ENCODE peak calls at places on chromosomes 7 and 10, in eight cellular contexts. One of them, this sample, is unnamed. For H3K36me3, the result is how much of the 10 kb centered on the place peaks cover.

GRCh38 chr10:5623081-5623748 is 43.2 kb downstream of the ASB13 start:
- DNase-seq in IMR-90: peak
- DNase-seq in astrocyte: peak
- DNase-seq in heart right ventricle: peak
- DNase-seq in lung: peak
- DNase-seq in fibroblast of lung: peak
- DNase-seq in PC-3: peak
- DNase-seq in colonic mucosa: peak
- DNase-seq in this sample: peak

GRCh38 chr10:88616250-88616977 is 29.9 kb downstream of the LIPJ start:
- DNase-seq in IMR-90: no peak
- DNase-seq in astrocyte: no peak
- DNase-seq in heart right ventricle: peak
- DNase-seq in lung: no peak
- DNase-seq in fibroblast of lung: no peak
- DNase-seq in PC-3: no peak
- DNase-seq in colonic mucosa: no peak
- DNase-seq in this sample: no peak

GRCh38 chr7:27640914-27641570 is 21.6 kb downstream of the HIBADH start:
- DNase-seq in IMR-90: peak
- DNase-seq in astrocyte: peak
- DNase-seq in heart right ventricle: peak
- DNase-seq in lung: no peak
- DNase-seq in fibroblast of lung: peak
- DNase-seq in PC-3: peak
- DNase-seq in colonic mucosa: no peak
- DNase-seq in this sample: peak

GRCh38 chr7:40234046-40234445 is 99.2 kb downstream of the SUGCT start:
- DNase-seq in IMR-90: no peak
- DNase-seq in astrocyte: no peak
- DNase-seq in heart right ventricle: no peak
- DNase-seq in lung: no peak
- DNase-seq in fibroblast of lung: no peak
- DNase-seq in PC-3: no peak
- DNase-seq in colonic mucosa: peak
- DNase-seq in this sample: no peak

GRCh38 chr10:129814681-129815646 is 149.1 kb downstream of the EBF3 start:
- DNase-seq in IMR-90: no peak
- DNase-seq in astrocyte: no peak
- DNase-seq in heart right ventricle: no peak
- DNase-seq in lung: no peak
- DNase-seq in fibroblast of lung: no peak
- DNase-seq in PC-3: peak
- DNase-seq in colonic mucosa: no peak
- DNase-seq in this sample: no peak

GRCh38 chr7:14936530-14936929 is 34.0 kb upstream of the DGKB start:
- DNase-seq in IMR-90: peak
- DNase-seq in astrocyte: peak
- DNase-seq in heart right ventricle: peak
- DNase-seq in lung: no peak
- DNase-seq in fibroblast of lung: peak
- DNase-seq in PC-3: peak
- DNase-seq in colonic mucosa: peak
- DNase-seq in this sample: no peak

GRCh38 chr7:1858435-1859265 is 188.6 kb downstream of the ELFN1 start:
- DNase-seq in IMR-90: no peak
- DNase-seq in astrocyte: no peak
- DNase-seq in heart right ventricle: no peak
- DNase-seq in lung: no peak
- DNase-seq in fibroblast of lung: no peak
- DNase-seq in PC-3: no peak
- DNase-seq in colonic mucosa: no peak
- DNase-seq in this sample: no peak

GRCh38 chr7:5351508-5352265 is 68.9 kb downstream of the SLC29A4 start:
- DNase-seq in IMR-90: peak
- DNase-seq in astrocyte: no peak
- DNase-seq in heart right ventricle: no peak
- DNase-seq in lung: no peak
- DNase-seq in fibroblast of lung: no peak
- DNase-seq in PC-3: no peak
- DNase-seq in colonic mucosa: no peak
- DNase-seq in this sample: no peak

GRCh38 chr10:88108115-88108610 is 244.7 kb downstream of the PTEN start:
- DNase-seq in IMR-90: no peak
- DNase-seq in astrocyte: no peak
- DNase-seq in heart right ventricle: peak
- DNase-seq in lung: no peak
- DNase-seq in fibroblast of lung: no peak
- DNase-seq in PC-3: no peak
- DNase-seq in colonic mucosa: no peak
- DNase-seq in this sample: no peak

GRCh38 chr10:14056545-14057332 is 274.0 kb downstream of the FRMD4A start:
- DNase-seq in IMR-90: peak
- DNase-seq in astrocyte: peak
- DNase-seq in heart right ventricle: no peak
- DNase-seq in lung: no peak
- DNase-seq in fibroblast of lung: peak
- DNase-seq in PC-3: no peak
- DNase-seq in colonic mucosa: no peak
- DNase-seq in this sample: no peak

GRCh38 chr7:121575194-121575766 is 179.2 kb upstream of the FAM3C start:
- DNase-seq in IMR-90: no peak
- DNase-seq in astrocyte: no peak
- DNase-seq in heart right ventricle: no peak
- DNase-seq in lung: no peak
- DNase-seq in fibroblast of lung: peak
- DNase-seq in PC-3: no peak
- DNase-seq in colonic mucosa: no peak
- DNase-seq in this sample: no peak

GRCh38 chr7:43750016-43750887 is 8.2 kb upstream of the BLVRA start:
- DNase-seq in IMR-90: peak
- DNase-seq in astrocyte: no peak
- DNase-seq in heart right ventricle: no peak
- DNase-seq in lung: no peak
- DNase-seq in fibroblast of lung: peak
- DNase-seq in PC-3: no peak
- DNase-seq in colonic mucosa: no peak
- DNase-seq in this sample: no peak

GRCh38 chr10:74888947-74889661 is 62.7 kb downstream of the KAT6B start:
- DNase-seq in IMR-90: no peak
- DNase-seq in astrocyte: no peak
- DNase-seq in heart right ventricle: no peak
- DNase-seq in lung: no peak
- DNase-seq in fibroblast of lung: no peak
- DNase-seq in PC-3: peak
- DNase-seq in colonic mucosa: no peak
- DNase-seq in this sample: no peak

GRCh38 chr10:74753295-74754211 is 72.8 kb upstream of the KAT6B start:
- DNase-seq in IMR-90: peak
- DNase-seq in astrocyte: peak
- DNase-seq in heart right ventricle: no peak
- DNase-seq in lung: no peak
- DNase-seq in fibroblast of lung: no peak
- DNase-seq in PC-3: peak
- DNase-seq in colonic mucosa: no peak
- DNase-seq in this sample: no peak

GRCh38 chr7:138029941-138030340 is 28.1 kb upstream of the CREB3L2 start:
- DNase-seq in IMR-90: no peak
- DNase-seq in astrocyte: peak
- DNase-seq in heart right ventricle: no peak
- DNase-seq in lung: no peak
- DNase-seq in fibroblast of lung: no peak
- DNase-seq in PC-3: no peak
- DNase-seq in colonic mucosa: no peak
- DNase-seq in this sample: peak

GRCh38 chr10:4590807-4591206 is 235.2 kb upstream of the AKR1E2 start:
- DNase-seq in IMR-90: peak
- DNase-seq in astrocyte: no peak
- DNase-seq in heart right ventricle: no peak
- DNase-seq in lung: no peak
- DNase-seq in fibroblast of lung: no peak
- DNase-seq in PC-3: no peak
- DNase-seq in colonic mucosa: no peak
- DNase-seq in this sample: no peak

GRCh38 chr10:100065084-100065660 is 16.5 kb downstream of the CPN1 start:
- DNase-seq in IMR-90: no peak
- DNase-seq in astrocyte: no peak
- DNase-seq in heart right ventricle: no peak
- DNase-seq in lung: no peak
- DNase-seq in fibroblast of lung: no peak
- DNase-seq in PC-3: no peak
- DNase-seq in colonic mucosa: no peak
- DNase-seq in this sample: no peak

GRCh38 chr7:87354749-87355148 is 9.3 kb downstream of the CROT start:
- DNase-seq in IMR-90: peak
- DNase-seq in astrocyte: no peak
- DNase-seq in heart right ventricle: no peak
- DNase-seq in lung: no peak
- DNase-seq in fibroblast of lung: no peak
- DNase-seq in PC-3: peak
- DNase-seq in colonic mucosa: no peak
- DNase-seq in this sample: peak

DNA sequence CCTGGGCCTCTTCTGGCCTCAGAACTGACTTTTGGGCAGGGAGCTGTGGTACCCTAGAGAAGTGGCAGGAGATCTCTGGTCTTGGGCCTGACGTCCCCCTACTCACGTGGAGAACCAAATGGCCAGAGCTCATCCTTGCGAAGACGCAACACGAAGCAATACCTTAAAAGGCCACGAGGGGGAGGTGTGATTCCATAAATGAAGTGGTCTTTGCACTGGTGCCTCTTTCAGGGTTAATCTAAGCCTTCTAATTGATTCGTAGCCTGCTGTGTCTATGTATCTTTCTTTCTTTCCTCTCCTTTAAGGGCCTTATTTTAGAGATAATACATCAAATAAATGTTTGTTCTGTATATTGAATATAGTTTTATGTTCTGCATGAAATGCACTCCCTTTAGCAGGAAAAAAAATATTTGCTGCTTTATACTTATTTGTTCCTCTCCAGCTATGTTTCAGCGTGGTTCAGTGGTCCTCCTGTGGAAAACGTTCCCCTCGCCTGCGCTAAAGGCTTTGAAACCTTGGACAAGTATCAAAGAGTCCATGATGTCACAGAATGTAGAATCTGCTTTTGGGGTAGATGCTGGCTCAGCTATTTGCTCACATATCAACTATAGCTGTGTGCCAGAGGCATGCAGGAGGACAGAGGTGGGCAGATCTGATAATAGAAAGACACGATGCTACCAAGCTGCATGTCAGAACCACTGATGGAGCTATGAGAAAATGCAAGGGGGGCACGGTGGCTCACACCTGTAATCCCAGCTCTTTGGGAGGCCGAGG is 41.0 kb downstream of the STRA8 start:
- DNase-seq in IMR-90: peak
- DNase-seq in astrocyte: peak
- DNase-seq in heart right ventricle: peak
- DNase-seq in lung: peak
- DNase-seq in fibroblast of lung: peak
- DNase-seq in PC-3: peak
- DNase-seq in colonic mucosa: peak
- DNase-seq in this sample: peak
- H3K36me3 ChIP-seq in IMR-90: under half
- H3K36me3 ChIP-seq in astrocyte: under half
- H3K36me3 ChIP-seq in heart right ventricle: under half
- H3K36me3 ChIP-seq in lung: under half
- H3K36me3 ChIP-seq in fibroblast of lung: under half
- H3K36me3 ChIP-seq in PC-3: under half
- H3K36me3 ChIP-seq in colonic mucosa: under half
- H3K36me3 ChIP-seq in this sample: under half

DNA sequence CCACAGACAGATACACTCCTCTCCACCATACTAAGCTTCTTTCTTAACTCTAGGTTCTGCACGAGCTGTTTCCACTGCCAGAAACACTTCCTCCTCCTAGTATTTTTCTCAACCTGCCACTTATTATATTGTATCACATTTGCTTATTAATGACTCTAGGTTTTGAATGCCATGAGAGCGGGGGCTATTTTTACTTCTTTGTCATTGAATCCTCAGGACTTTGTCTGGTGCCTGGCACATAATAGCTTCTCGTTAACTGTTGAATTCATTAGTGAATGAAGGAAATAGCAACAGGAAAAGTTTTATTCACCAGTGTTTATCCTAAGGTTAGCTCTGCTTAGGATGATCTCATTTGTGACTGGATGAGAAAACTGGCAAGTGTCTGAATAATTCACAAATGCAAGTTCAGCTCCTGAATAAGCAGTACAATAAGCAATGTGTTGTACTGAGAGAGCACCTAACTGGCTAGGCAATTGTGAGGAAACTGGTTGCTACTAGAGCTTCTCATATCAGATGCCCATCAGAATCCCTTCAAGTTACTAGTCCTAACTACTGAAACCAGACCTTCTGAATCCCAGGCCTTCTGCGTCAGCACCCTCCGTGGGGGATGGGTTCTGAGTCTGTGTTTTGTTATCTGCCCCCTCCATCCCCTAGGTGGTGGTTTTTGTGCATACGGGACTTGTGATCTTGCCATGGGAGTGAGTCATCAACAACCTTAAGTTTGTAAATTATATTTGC is 92.7 kb downstream of the LSMEM1 start:
- DNase-seq in IMR-90: peak
- DNase-seq in astrocyte: peak
- DNase-seq in heart right ventricle: no peak
- DNase-seq in lung: no peak
- DNase-seq in fibroblast of lung: no peak
- DNase-seq in PC-3: peak
- DNase-seq in colonic mucosa: peak
- DNase-seq in this sample: no peak
- H3K27ac ChIP-seq in IMR-90: no peak
- H3K27ac ChIP-seq in astrocyte: no peak
- H3K27ac ChIP-seq in heart right ventricle: peak
- H3K27ac ChIP-seq in lung: no peak
- H3K27ac ChIP-seq in fibroblast of lung: no peak
- H3K27ac ChIP-seq in PC-3: peak
- H3K27ac ChIP-seq in colonic mucosa: peak
- H3K27ac ChIP-seq in this sample: no peak

GRCh38 chr7:98995523-98996161 is 117.3 kb downstream of the TRRAP start:
- DNase-seq in IMR-90: no peak
- DNase-seq in astrocyte: no peak
- DNase-seq in heart right ventricle: no peak
- DNase-seq in lung: no peak
- DNase-seq in fibroblast of lung: no peak
- DNase-seq in PC-3: no peak
- DNase-seq in colonic mucosa: no peak
- DNase-seq in this sample: no peak
- H3K36me3 ChIP-seq in IMR-90: half or more
- H3K36me3 ChIP-seq in astrocyte: half or more
- H3K36me3 ChIP-seq in heart right ventricle: half or more
- H3K36me3 ChIP-seq in lung: under half
- H3K36me3 ChIP-seq in fibroblast of lung: under half
- H3K36me3 ChIP-seq in PC-3: under half
- H3K36me3 ChIP-seq in colonic mucosa: under half
- H3K36me3 ChIP-seq in this sample: under half

DNA sequence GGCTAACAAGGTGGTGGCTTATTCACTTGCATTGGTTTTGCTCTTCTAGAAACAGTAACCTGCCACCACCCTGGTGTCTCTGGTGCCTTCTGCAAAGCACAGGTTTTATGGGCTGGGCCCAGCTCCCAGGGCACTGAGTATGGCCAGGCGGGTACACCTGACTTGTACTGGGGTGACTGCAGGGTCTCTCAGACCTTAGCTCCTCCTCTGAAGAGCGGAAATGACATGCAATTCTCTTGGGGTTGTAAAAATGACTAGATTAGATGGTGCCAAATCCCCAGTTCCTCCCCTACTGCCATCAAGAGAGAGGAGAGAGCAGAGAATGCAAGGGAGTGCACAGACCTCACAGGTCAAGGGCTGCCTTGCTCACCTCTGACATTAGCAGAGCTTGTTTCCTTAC is 14.7 kb downstream of the ESYT2 start:
- DNase-seq in IMR-90: no peak
- DNase-seq in astrocyte: no peak
- DNase-seq in heart right ventricle: no peak
- DNase-seq in lung: no peak
- DNase-seq in fibroblast of lung: no peak
- DNase-seq in PC-3: no peak
- DNase-seq in colonic mucosa: no peak
- DNase-seq in this sample: no peak
- H3K27ac ChIP-seq in IMR-90: no peak
- H3K27ac ChIP-seq in astrocyte: peak
- H3K27ac ChIP-seq in heart right ventricle: peak
- H3K27ac ChIP-seq in lung: peak
- H3K27ac ChIP-seq in fibroblast of lung: no peak
- H3K27ac ChIP-seq in PC-3: no peak
- H3K27ac ChIP-seq in colonic mucosa: no peak
- H3K27ac ChIP-seq in this sample: no peak

This sample was measured in mammary epithelial cell.